ENCODE peak calls at places on chromosomes 5 and 9, in seven cellular contexts. One of them, this sample, is unnamed.

GRCh38 chr9:95204710-95205109 is 112.8 kb downstream of the FANCC start:
- DNase-seq in stimulated activated CD4-positive, alpha-beta T cell treated with anti-CD3 and anti-CD28 coated beads, Interleukin-2, amount 100 ng/mL, for 48 hours: no peak
- DNase-seq in NCI-H510A: no peak
- DNase-seq in NCI-H146: no peak
- DNase-seq in progenitor cell of endocrine pancreas: no peak
- DNase-seq in activated CD8-positive, alpha-beta memory T cell treated with anti-CD3 and anti-CD28 coated beads for 24 hours: no peak
- DNase-seq in ACHN: no peak
- DNase-seq in this sample: no peak

GRCh38 chr5:135700731-135701130 is 121.9 kb upstream of the CXCL14 start:
- DNase-seq in stimulated activated CD4-positive, alpha-beta T cell treated with anti-CD3 and anti-CD28 coated beads, Interleukin-2, amount 100 ng/mL, for 48 hours: no peak
- DNase-seq in NCI-H146: no peak
- DNase-seq in activated CD8-positive, alpha-beta memory T cell treated with anti-CD3 and anti-CD28 coated beads for 24 hours: no peak
- DNase-seq in NCI-H510A: no peak
- DNase-seq in progenitor cell of endocrine pancreas: no peak
- DNase-seq in ACHN: no peak
- DNase-seq in this sample: no peak

GRCh38 chr9:92786298-92786697 is 21.7 kb upstream of the BICD2 start:
- DNase-seq in activated CD8-positive, alpha-beta memory T cell treated with anti-CD3 and anti-CD28 coated beads for 24 hours: no peak
- DNase-seq in ACHN: no peak
- DNase-seq in progenitor cell of endocrine pancreas: no peak
- DNase-seq in NCI-H146: no peak
- DNase-seq in NCI-H510A: no peak
- DNase-seq in stimulated activated CD4-positive, alpha-beta T cell treated with anti-CD3 and anti-CD28 coated beads, Interleukin-2, amount 100 ng/mL, for 48 hours: no peak
- DNase-seq in this sample: no peak

GRCh38 chr5:1568201-1568979 is 44.6 kb upstream of the LPCAT1 start:
- DNase-seq in ACHN: peak; percentile 85
- DNase-seq in stimulated activated CD4-positive, alpha-beta T cell treated with anti-CD3 and anti-CD28 coated beads, Interleukin-2, amount 100 ng/mL, for 48 hours: no peak
- DNase-seq in NCI-H146: no peak
- DNase-seq in progenitor cell of endocrine pancreas: no peak
- DNase-seq in activated CD8-positive, alpha-beta memory T cell treated with anti-CD3 and anti-CD28 coated beads for 24 hours: no peak
- DNase-seq in NCI-H510A: no peak
- DNase-seq in this sample: no peak

GRCh38 chr5:38453506-38453905 is 102.9 kb downstream of the LIFR start:
- DNase-seq in ACHN: no peak
- DNase-seq in progenitor cell of endocrine pancreas: no peak
- DNase-seq in activated CD8-positive, alpha-beta memory T cell treated with anti-CD3 and anti-CD28 coated beads for 24 hours: no peak
- DNase-seq in stimulated activated CD4-positive, alpha-beta T cell treated with anti-CD3 and anti-CD28 coated beads, Interleukin-2, amount 100 ng/mL, for 48 hours: peak; percentile 3
- DNase-seq in NCI-H510A: no peak
- DNase-seq in NCI-H146: no peak
- DNase-seq in this sample: no peak

GRCh38 chr5:51225671-51226419 is 157.4 kb upstream of the ISL1 start:
- DNase-seq in NCI-H510A: no peak
- DNase-seq in NCI-H146: peak; percentile 49
- DNase-seq in activated CD8-positive, alpha-beta memory T cell treated with anti-CD3 and anti-CD28 coated beads for 24 hours: no peak
- DNase-seq in stimulated activated CD4-positive, alpha-beta T cell treated with anti-CD3 and anti-CD28 coated beads, Interleukin-2, amount 100 ng/mL, for 48 hours: no peak
- DNase-seq in progenitor cell of endocrine pancreas: no peak
- DNase-seq in ACHN: no peak
- DNase-seq in this sample: no peak

GRCh38 chr5:1478333-1478732 is 33.1 kb upstream of the SLC6A3 start:
- DNase-seq in activated CD8-positive, alpha-beta memory T cell treated with anti-CD3 and anti-CD28 coated beads for 24 hours: no peak
- DNase-seq in NCI-H146: no peak
- DNase-seq in ACHN: no peak
- DNase-seq in NCI-H510A: no peak
- DNase-seq in progenitor cell of endocrine pancreas: no peak
- DNase-seq in stimulated activated CD4-positive, alpha-beta T cell treated with anti-CD3 and anti-CD28 coated beads, Interleukin-2, amount 100 ng/mL, for 48 hours: no peak
- DNase-seq in this sample: no peak

GRCh38 chr5:87129051-87129450 is 138.6 kb upstream of the RASA1 start:
- DNase-seq in progenitor cell of endocrine pancreas: no peak
- DNase-seq in activated CD8-positive, alpha-beta memory T cell treated with anti-CD3 and anti-CD28 coated beads for 24 hours: no peak
- DNase-seq in ACHN: no peak
- DNase-seq in NCI-H146: no peak
- DNase-seq in stimulated activated CD4-positive, alpha-beta T cell treated with anti-CD3 and anti-CD28 coated beads, Interleukin-2, amount 100 ng/mL, for 48 hours: no peak
- DNase-seq in NCI-H510A: no peak
- DNase-seq in this sample: no peak

GRCh38 chr5:80934751-80935150 is 25.4 kb upstream of the RASGRF2 start:
- DNase-seq in activated CD8-positive, alpha-beta memory T cell treated with anti-CD3 and anti-CD28 coated beads for 24 hours: no peak
- DNase-seq in progenitor cell of endocrine pancreas: no peak
- DNase-seq in NCI-H146: no peak
- DNase-seq in stimulated activated CD4-positive, alpha-beta T cell treated with anti-CD3 and anti-CD28 coated beads, Interleukin-2, amount 100 ng/mL, for 48 hours: no peak
- DNase-seq in NCI-H510A: no peak
- DNase-seq in ACHN: no peak
- DNase-seq in this sample: no peak

GRCh38 chr9:132989414-132989996 is 11.0 kb downstream of the GFI1B start:
- DNase-seq in ACHN: no peak
- DNase-seq in progenitor cell of endocrine pancreas: no peak
- DNase-seq in NCI-H146: peak; percentile 58
- DNase-seq in NCI-H510A: no peak
- DNase-seq in activated CD8-positive, alpha-beta memory T cell treated with anti-CD3 and anti-CD28 coated beads for 24 hours: no peak
- DNase-seq in stimulated activated CD4-positive, alpha-beta T cell treated with anti-CD3 and anti-CD28 coated beads, Interleukin-2, amount 100 ng/mL, for 48 hours: no peak
- DNase-seq in this sample: no peak

GRCh38 chr5:68339921-68340321 is 124.4 kb downstream of the PIK3R1 start:
- DNase-seq in NCI-H146: no peak
- DNase-seq in progenitor cell of endocrine pancreas: no peak
- DNase-seq in NCI-H510A: no peak
- DNase-seq in activated CD8-positive, alpha-beta memory T cell treated with anti-CD3 and anti-CD28 coated beads for 24 hours: no peak
- DNase-seq in ACHN: no peak
- DNase-seq in stimulated activated CD4-positive, alpha-beta T cell treated with anti-CD3 and anti-CD28 coated beads, Interleukin-2, amount 100 ng/mL, for 48 hours: no peak
- DNase-seq in this sample: no peak

GRCh38 chr9:70607926-70608325 is 193.5 kb upstream of the KLF9 start:
- DNase-seq in stimulated activated CD4-positive, alpha-beta T cell treated with anti-CD3 and anti-CD28 coated beads, Interleukin-2, amount 100 ng/mL, for 48 hours: no peak
- DNase-seq in activated CD8-positive, alpha-beta memory T cell treated with anti-CD3 and anti-CD28 coated beads for 24 hours: no peak
- DNase-seq in ACHN: no peak
- DNase-seq in progenitor cell of endocrine pancreas: no peak
- DNase-seq in NCI-H146: no peak
- DNase-seq in NCI-H510A: no peak
- DNase-seq in this sample: no peak

GRCh38 chr5:154236011-154236410 is 45.5 kb downstream of the GALNT10 start:
- DNase-seq in NCI-H146: no peak
- DNase-seq in activated CD8-positive, alpha-beta memory T cell treated with anti-CD3 and anti-CD28 coated beads for 24 hours: no peak
- DNase-seq in NCI-H510A: no peak
- DNase-seq in ACHN: no peak
- DNase-seq in stimulated activated CD4-positive, alpha-beta T cell treated with anti-CD3 and anti-CD28 coated beads, Interleukin-2, amount 100 ng/mL, for 48 hours: no peak
- DNase-seq in progenitor cell of endocrine pancreas: no peak
- DNase-seq in this sample: no peak

GRCh38 chr9:134059661-134060395 is 8.0 kb downstream of the BRD3 start:
- DNase-seq in progenitor cell of endocrine pancreas: peak; percentile 6
- DNase-seq in NCI-H510A: no peak
- DNase-seq in stimulated activated CD4-positive, alpha-beta T cell treated with anti-CD3 and anti-CD28 coated beads, Interleukin-2, amount 100 ng/mL, for 48 hours: no peak
- DNase-seq in ACHN: no peak
- DNase-seq in NCI-H146: no peak
- DNase-seq in activated CD8-positive, alpha-beta memory T cell treated with anti-CD3 and anti-CD28 coated beads for 24 hours: no peak
- DNase-seq in this sample: no peak

This sample was measured in HTR-8/SVneo.